ENCODE peak calls at places on chromosomes 3 and 15, in four cellular contexts. D, M, J and H are unnamed samples.

GRCh38 chr3:108296239-108296638 is at the start of gene HHLA2:
- DNase-seq in J (no peak), D (no peak), M (no peak), H (no peak)

GRCh38 chr3:34012102-34012461 is 213.7 kb downstream of the PDCD6IP start:
- DNase-seq in J (peak), D (peak), M (no peak), H (no peak)

GRCh38 chr3:149393355-149394165 is 16.1 kb upstream of the TM4SF1 start:
- DNase-seq in D (peak), J (peak), M (peak), H (peak)

GRCh38 chr3:186162221-186162620 is 53.3 kb upstream of the ETV5 start:
- DNase-seq in D (no peak), M (no peak), J (peak), H (no peak)

GRCh38 chr15:53312707-53313106 is 446.8 kb downstream of the WDR72 start:
- DNase-seq in M (no peak), D (no peak), J (no peak), H (no peak)

GRCh38 chr15:78177447-78177873 is 28.3 kb downstream of the IDH3A start:
- DNase-seq in J (peak), D (peak), M (peak), H (peak)

GRCh38 chr3:77626157-77626556 is 586.3 kb downstream of the ROBO2 start:
- DNase-seq in J (no peak), D (no peak), M (no peak), H (no peak)

GRCh38 chr3:179016979-179017670 is 54.5 kb downstream of the ZMAT3 start:
- DNase-seq in D (no peak), J (no peak), M (no peak), H (no peak)

GRCh38 chr15:98554272-98555172 is 93.8 kb upstream of the IGF1R start:
- DNase-seq in D (no peak), M (no peak), J (no peak), H (no peak)

GRCh38 chr15:28887344-28888174 is 1.8 kb downstream of the APBA2 start:
- DNase-seq in M (no peak), D (no peak), J (no peak), H (no peak)

GRCh38 chr3:112302881-112303761 is 9.1 kb upstream of the SLC9C1 start:
- DNase-seq in M (peak), J (peak), D (no peak), H (no peak)

GRCh38 chr3:37072892-37073291 is 79.6 kb downstream of the MLH1 start:
- DNase-seq in J (peak), D (peak), M (no peak), H (no peak)

GRCh38 chr3:64666171-64666581 is 21.6 kb downstream of the ADAMTS9 start:
- DNase-seq in D (no peak), M (no peak), J (peak), H (no peak)

GRCh38 chr15:42994546-42994945 is 74.0 kb upstream of the TTBK2 start:
- DNase-seq in D (peak), J (peak), M (no peak), H (no peak)

GRCh38 chr3:13896473-13897154 is 16.7 kb upstream of the WNT7A start:
- DNase-seq in D (peak), J (peak), M (peak), H (peak)

GRCh38 chr3:170233532-170233931 is 11.3 kb downstream of the PRKCI start:
- DNase-seq in M (no peak), J (peak), D (peak), H (no peak)

GRCh38 chr3:123315271-123315595 is 113.5 kb downstream of the SEC22A start:
- DNase-seq in M (no peak), J (no peak), D (no peak), H (no peak)

GRCh38 chr3:189773056-189773455 is 141.9 kb downstream of the TP63 start:
- DNase-seq in M (no peak), J (peak), D (no peak), H (no peak)

GRCh38 chr3:185205865-185206264 is 48.0 kb downstream of the EHHADH start:
- DNase-seq in M (no peak), D (no peak), J (no peak), H (no peak)

GRCh38 chr3:55526332-55527030 is 39.4 kb upstream of the WNT5A start:
- DNase-seq in M (no peak), J (no peak), D (no peak), H (no peak)

GRCh38 chr3:54087581-54088410 is 34.6 kb upstream of the CACNA2D3 start:
- DNase-seq in J (no peak), M (peak), D (no peak), H (peak)

GRCh38 chr3:190122198-190122771 is 1.6 kb upstream of the P3H2 start:
- DNase-seq in D (peak), J (no peak), M (no peak), H (no peak)

GRCh38 chr3:126858887-126859286 is 124.0 kb upstream of the PLXNA1 start:
- DNase-seq in J (peak), M (no peak), D (peak), H (no peak)

GRCh38 chr3:142209655-142210054 is 15.7 kb downstream of the GK5 start:
- DNase-seq in D (peak), M (no peak), J (peak), H (no peak)

GRCh38 chr3:183306798-183307671 is 54.0 kb downstream of the B3GNT5 start:
- DNase-seq in J (peak), M (no peak), D (peak), H (no peak)

GRCh38 chr3:192409838-192410683 is 317.3 kb downstream of the FGF12 start:
- DNase-seq in J (no peak), M (peak), D (no peak), H (peak)

GRCh38 chr3:197730200-197730599 is 6.5 kb downstream of the RUBCN start:
- DNase-seq in J (peak), D (peak), M (no peak), H (no peak)

GRCh38 chr3:119555929-119556328 is 3.5 kb downstream of the CD80 start:
- DNase-seq in D (no peak), J (no peak), M (no peak), H (no peak)

GRCh38 chr15:96514607-96515285 is 184.2 kb downstream of the NR2F2 start:
- DNase-seq in D (no peak), M (no peak), J (no peak), H (no peak)

GRCh38 chr15:63800739-63801138 is 33.0 kb downstream of the HERC1 start:
- DNase-seq in D (no peak), M (no peak), J (no peak), H (no peak)

GRCh38 chr15:101107101-101107500 is 144.7 kb downstream of the CHSY1 start:
- DNase-seq in D (no peak), M (no peak), J (no peak), H (no peak)

DNA sequence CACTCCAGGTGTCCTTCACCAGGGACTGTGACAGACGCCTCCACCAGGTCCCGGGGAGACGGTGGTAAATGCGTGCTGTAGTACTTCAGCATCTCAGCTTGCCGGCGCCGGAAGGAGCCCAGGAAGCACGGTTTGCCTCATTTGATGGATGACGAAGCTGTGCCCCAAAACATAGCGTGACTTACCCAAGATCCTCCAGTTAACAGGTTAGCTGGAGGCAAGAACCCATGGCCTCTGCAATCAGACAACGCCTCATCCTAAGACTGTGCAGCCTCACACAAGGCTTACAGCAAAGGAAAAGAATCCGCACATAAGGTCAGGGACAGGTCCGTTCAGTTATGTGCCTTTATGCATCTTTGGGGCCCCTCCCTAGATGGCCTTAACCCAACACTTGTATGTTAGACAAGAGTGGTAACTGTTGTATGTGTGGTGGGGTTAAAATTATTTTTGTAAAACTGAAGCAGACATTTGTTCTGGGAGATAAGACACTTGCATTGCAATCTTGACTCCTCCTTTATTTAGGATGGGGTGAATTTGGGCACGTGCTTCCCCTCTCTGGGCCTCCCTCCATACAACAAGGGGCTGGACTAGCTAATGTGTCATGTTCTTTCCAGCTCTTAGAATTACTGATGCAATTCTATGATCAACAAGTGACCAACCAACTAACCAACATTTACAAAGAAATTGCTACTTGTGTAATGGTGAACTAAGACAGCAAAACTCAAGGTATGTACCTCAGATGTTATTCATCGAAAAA is 39.4 kb downstream of the VGLL4 start:
- DNase-seq in D (peak), J (peak), M (no peak), H (no peak)
- TF ChIP-seq CTCF in D (no peak), J (no peak), M (no peak), H (no peak)

GRCh38 chr3:10286596-10287295 is 6.0 kb downstream of the GHRL start:
- DNase-seq in D (peak), M (no peak), J (no peak), H (no peak)
- TF ChIP-seq CTCF in D (peak), M (no peak), J (no peak), H (no peak)

DNA sequence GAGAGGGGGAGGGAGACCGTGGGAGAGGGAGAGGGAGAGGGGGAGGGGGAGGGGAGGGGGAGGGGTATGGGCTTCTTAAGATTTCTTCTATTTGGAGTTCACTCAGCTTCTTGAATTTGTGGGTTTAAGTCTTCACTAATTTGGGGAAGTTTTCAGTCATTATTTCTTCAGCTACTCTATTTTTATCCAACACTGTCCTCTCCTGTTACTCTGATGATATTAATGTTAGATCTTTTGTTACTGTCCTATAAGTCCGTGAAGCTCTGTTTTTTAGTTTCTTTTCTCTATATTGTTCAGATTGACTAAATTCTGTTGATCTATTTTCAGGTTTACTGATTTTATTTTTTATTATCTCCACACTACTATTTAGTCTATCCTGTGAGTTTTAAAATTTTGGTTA is 351.5 kb upstream of the TPM1 start:
- DNase-seq in D (no peak), J (no peak), M (no peak), H (no peak)
- TF ChIP-seq CTCF in D (no peak), J (no peak), M (no peak), H (no peak)

DNA sequence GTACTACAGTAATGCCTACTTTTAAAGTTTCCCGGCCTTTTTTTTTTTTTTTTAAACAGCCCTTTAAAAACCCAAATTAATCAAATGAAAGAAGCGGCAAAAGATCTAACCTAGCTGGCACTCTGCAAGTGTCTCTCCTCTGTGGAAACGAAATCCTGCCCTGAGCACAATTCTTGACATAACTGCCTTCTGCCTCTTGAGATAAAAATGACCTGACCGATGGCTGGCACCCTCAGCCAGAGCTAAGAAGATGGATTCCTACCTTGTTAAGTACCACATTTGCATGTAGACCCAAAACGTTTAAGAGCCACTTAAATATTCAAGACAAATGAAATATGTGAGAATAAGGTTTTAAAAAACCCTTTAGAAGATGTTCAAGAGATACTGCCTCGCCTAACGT is 16.6 kb upstream of the SLC12A8 start:
- DNase-seq in J (no peak), D (no peak), M (no peak), H (no peak)
- TF ChIP-seq CTCF in J (no peak), D (no peak), M (no peak), H (no peak)

DNA sequence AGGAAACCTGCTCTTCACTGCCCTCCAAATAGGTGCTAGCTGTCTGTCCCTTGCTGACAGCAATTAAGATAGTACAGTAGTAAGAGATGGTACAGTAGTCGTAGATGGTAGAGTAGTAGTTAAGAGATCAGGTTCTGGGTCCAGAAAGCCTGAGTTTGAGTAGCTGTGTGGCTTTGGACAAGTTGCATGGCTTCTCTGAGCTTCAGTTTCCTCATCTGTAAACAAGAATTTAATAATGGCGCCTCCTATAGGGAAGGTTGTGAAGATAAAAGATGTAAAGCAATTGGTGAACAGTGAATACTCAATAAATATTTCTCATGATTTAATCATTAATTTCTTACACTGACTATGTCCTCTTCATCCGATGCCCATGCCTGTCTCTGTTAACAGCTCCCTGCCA is 86.9 kb upstream of the BCL6 start:
- DNase-seq in J (no peak), M (no peak), D (no peak), H (no peak)
- TF ChIP-seq CTCF in J (no peak), M (no peak), D (no peak), H (no peak)

GRCh38 chr3:100634493-100635272 is 25.3 kb downstream of the ADGRG7 start:
- DNase-seq in J (peak), D (peak), M (no peak), H (peak)
- TF ChIP-seq CTCF in J (no peak), D (no peak), M (no peak), H (no peak)

GRCh38 chr3:194640829-194641228 is 7.6 kb upstream of the TMEM44 start:
- DNase-seq in D (no peak), M (peak), J (no peak), H (peak)
- TF ChIP-seq CTCF in D (peak), M (no peak), J (peak), H (peak)

DNA sequence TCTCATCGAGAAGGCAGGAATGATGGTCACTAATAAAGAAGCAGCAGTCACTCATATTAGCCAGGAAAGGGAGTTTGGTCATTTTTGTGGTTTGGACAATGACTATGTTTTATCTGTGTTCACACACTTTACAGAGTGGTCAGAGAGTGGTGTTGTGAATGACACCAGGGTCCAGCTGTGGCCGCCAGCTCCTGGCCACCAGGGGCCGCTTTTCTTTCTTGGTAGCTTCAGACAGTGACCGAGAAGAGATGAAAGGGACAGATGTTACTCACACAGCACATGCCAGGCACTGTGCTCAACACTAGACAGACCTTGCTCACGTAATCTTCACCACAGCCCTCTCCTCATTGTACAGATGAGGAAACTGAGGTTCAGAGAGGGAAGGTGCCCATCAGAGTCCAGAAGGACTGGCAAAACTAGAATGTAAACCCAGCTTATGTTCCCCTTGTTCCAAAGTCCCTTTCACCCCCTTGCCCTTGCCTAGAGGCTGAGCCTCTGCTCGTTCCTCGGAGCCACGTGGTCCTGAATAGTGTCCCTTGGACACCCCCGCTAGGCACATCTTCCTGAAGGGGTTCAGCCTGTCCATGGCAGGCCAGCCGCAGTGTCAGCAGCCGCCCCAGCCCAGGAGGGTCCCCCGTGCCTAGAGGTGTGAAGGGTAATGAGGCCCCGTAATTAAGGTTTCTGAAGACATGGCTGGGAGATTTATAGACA is 55.6 kb downstream of the CYP11A1 start:
- DNase-seq in J (peak), M (peak), D (no peak), H (peak)
- TF ChIP-seq CTCF in J (peak), M (no peak), D (peak), H (peak)

GRCh38 chr3:4776980-4777581 is 202.2 kb upstream of the BHLHE40 start:
- DNase-seq in M (no peak), D (no peak), J (peak), H (no peak)

GRCh38 chr3:4776399-4776979 is 202.7 kb upstream of the BHLHE40 start:
- DNase-seq in D (no peak), M (no peak), J (no peak), H (no peak)

GRCh38 chr3:4778740-4779139 is 200.5 kb upstream of the BHLHE40 start:
- DNase-seq in M (no peak), D (no peak), J (no peak), H (no peak)

GRCh38 chr3:4780545-4780957 is 198.7 kb upstream of the BHLHE40 start:
- DNase-seq in J (peak), M (no peak), D (no peak), H (no peak)

GRCh38 chr3:4778119-4778518 is 201.1 kb upstream of the BHLHE40 start:
- DNase-seq in D (no peak), M (no peak), J (no peak), H (no peak)
- TF ChIP-seq CTCF in D (no peak), M (no peak), J (no peak), H (no peak)

GRCh38 chr3:62631471-62631870 is 243.7 kb downstream of the CADPS start:
- DNase-seq in J (no peak), D (no peak), M (no peak), H (no peak)

GRCh38 chr3:62630664-62631063 is 244.6 kb downstream of the CADPS start:
- DNase-seq in J (no peak), D (no peak), M (no peak), H (no peak)

GRCh38 chr3:62636235-62636826 is 238.9 kb downstream of the CADPS start:
- DNase-seq in J (no peak), D (no peak), M (no peak), H (no peak)

GRCh38 chr3:62638316-62638715 is 236.9 kb downstream of the CADPS start:
- DNase-seq in D (no peak), M (no peak), J (no peak), H (no peak)

DNA sequence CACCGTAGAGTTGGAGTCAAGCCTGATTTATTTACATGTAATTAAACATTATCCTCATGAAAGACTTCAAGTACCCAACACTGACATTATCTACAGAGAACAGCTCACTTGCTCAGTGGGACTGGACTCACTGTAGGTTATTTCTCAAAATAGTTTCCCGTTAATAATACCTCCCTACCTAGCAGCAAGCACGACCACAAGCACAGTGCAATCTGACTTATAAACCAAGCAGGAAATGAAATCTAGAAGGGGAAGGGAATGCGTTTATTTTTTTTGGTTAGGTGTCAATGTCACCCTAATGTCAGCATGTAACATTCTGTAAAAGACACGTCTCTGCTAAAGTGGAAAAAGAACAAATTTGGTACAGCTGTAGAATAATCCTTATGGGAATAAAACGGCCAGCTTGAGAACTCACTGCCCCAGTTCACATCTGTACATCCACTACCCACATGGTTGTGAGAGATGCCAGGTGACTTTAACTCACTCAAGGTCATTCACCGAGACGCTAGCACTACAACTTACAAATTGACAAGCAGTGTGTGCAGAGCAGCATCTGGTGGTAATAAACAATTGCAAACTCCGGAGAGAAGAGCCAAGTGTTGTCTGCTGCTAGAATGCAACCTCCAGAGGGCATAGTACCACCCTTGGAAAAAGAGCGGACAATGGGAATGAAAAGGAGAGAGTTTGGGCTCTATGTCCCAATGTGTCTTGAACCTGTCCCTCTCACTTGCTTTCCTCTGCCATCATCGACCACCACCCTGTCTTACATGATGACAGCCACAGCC is 242.5 kb downstream of the CADPS start:
- DNase-seq in D (no peak), J (no peak), M (no peak), H (no peak)
- TF ChIP-seq CTCF in D (peak), J (peak), M (no peak), H (no peak)